ENCODE peak calls at places on chromosomes 5 and 9, in five cellular contexts. W is stimulated activated CD4-positive, alpha-beta T cell treated with anti-CD3 and anti-CD28 coated beads, Interleukin-4, amount 100 ng/mL, for 48 hours; I is CD4-positive, alpha-beta memory T cell; M is ovary; N is natural killer cell. R is an unnamed sample.

GRCh38 chr9:35293381-35293780 is 131.6 kb downstream of the UNC13B start:
- DNase-seq in W (no peak), I (no peak), M (no peak), N (no peak), R (no peak)

GRCh38 chr5:68973696-68974095 is 120.1 kb upstream of the SLC30A5 start:
- DNase-seq in W (no peak), I (no peak), M (no peak), N (no peak), R (no peak)

GRCh38 chr9:137317979-137318511 is 16.0 kb upstream of the NRARP start:
- DNase-seq in W (no peak), I (no peak), M (no peak), N (no peak), R (peak; percentile 29)

GRCh38 chr5:173229966-173230740 is 4.9 kb downstream of the NKX2-5 start:
- DNase-seq in W (no peak), I (no peak), M (no peak), N (no peak), R (no peak)

GRCh38 chr5:142109356-142110045 is 922 bp downstream of the NDFIP1 start:
- DNase-seq in W (peak; percentile 37), I (peak; percentile 75), M (peak; percentile 26), N (no peak), R (no peak)

GRCh38 chr9:96331236-96331947 is 29.4 kb upstream of the HSD17B3 start:
- DNase-seq in W (no peak), I (no peak), M (no peak), N (no peak), R (no peak)

GRCh38 chr9:100505564-100506159 is 32.7 kb downstream of the TMEFF1 start:
- DNase-seq in W (peak; percentile 85), I (peak; percentile 28), M (no peak), N (peak; percentile 31), R (peak; percentile 62)

GRCh38 chr9:37971691-37972090 is 67.8 kb upstream of the SLC25A51 start:
- DNase-seq in W (no peak), I (no peak), M (no peak), N (no peak), R (no peak)

GRCh38 chr9:76257224-76257794 is 136.9 kb downstream of the RFK start:
- DNase-seq in W (no peak), I (no peak), M (peak; percentile 69), N (no peak), R (peak; percentile 40)

GRCh38 chr5:66209350-66209749 is 65.2 kb downstream of the SREK1 start:
- DNase-seq in W (no peak), I (no peak), M (no peak), N (no peak), R (no peak)

GRCh38 chr5:175707751-175708375 is 50.0 kb downstream of the HRH2 start:
- DNase-seq in W (no peak), I (no peak), M (no peak), N (no peak), R (no peak)

GRCh38 chr5:32642276-32643002 is 57.1 kb downstream of the SUB1 start:
- DNase-seq in W (no peak), I (no peak), M (no peak), N (no peak), R (no peak)

GRCh38 chr5:26553079-26553478 is 485.3 kb downstream of the CDH9 start:
- DNase-seq in W (no peak), I (no peak), M (no peak), N (no peak), R (no peak)

GRCh38 chr9:79352322-79352721 is 219.4 kb upstream of the TLE4 start:
- DNase-seq in W (no peak), I (no peak), M (no peak), N (no peak), R (no peak)

GRCh38 chr5:149358294-149358651 is 427 bp downstream of the PCYOX1L start:
- DNase-seq in W (peak; percentile 8), I (peak; percentile 39), M (peak; percentile 68), N (no peak), R (peak; percentile 63)

GRCh38 chr9:73095425-73095824 is 56.2 kb upstream of the ANXA1 start:
- DNase-seq in W (no peak), I (no peak), M (no peak), N (no peak), R (no peak)

GRCh38 chr5:40984884-40985283 is 75.6 kb downstream of the C7 start:
- DNase-seq in W (no peak), I (no peak), M (no peak), N (no peak), R (no peak)

GRCh38 chr5:57822651-57823050 is 340.0 kb upstream of the ACTBL2 start:
- DNase-seq in W (no peak), I (no peak), M (no peak), N (no peak), R (no peak)

R was measured in left cardiac atrium.